ENCODE peak calls at places on chromosomes 12 and 14, in eight cellular contexts. U is heart left ventricle, V is body of pancreas, B is HCT116, A is transverse colon, M is K562, Y is ovary, C is Peyer's patch. F is an unnamed sample.

GRCh38 chr12:109592195-109592904 is 18.8 kb downstream of the MVK start:
- DNase-seq in A (no peak), U (peak), C (no peak), M (no peak), Y (no peak), B (no peak), V (no peak), F (no peak)

GRCh38 chr14:102120888-102121287 is 18.8 kb upstream of the WDR20 start:
- DNase-seq in U (no peak), B (no peak), V (no peak), Y (no peak), M (no peak), A (no peak), C (no peak), F (no peak)

GRCh38 chr12:106046301-106046846 is 92.4 kb downstream of the NUAK1 start:
- DNase-seq in B (no peak), A (no peak), Y (no peak), V (no peak), U (no peak), C (no peak), M (no peak), F (no peak)

GRCh38 chr12:6541371-6542165 is 7.3 kb downstream of the GAPDH start:
- DNase-seq in M (no peak), V (no peak), Y (no peak), C (no peak), B (no peak), U (no peak), A (no peak), F (no peak)

GRCh38 chr14:53539489-53540126 is 386.5 kb upstream of the DDHD1 start:
- DNase-seq in A (peak), Y (peak), C (peak), V (peak), B (peak), M (peak), U (peak), F (peak)

GRCh38 chr14:71588028-71588427 is 344.2 kb upstream of the RGS6 start:
- DNase-seq in Y (no peak), M (no peak), U (no peak), A (no peak), V (no peak), B (no peak), C (no peak), F (no peak)

GRCh38 chr12:96047621-96048211 is 12.3 kb upstream of the LTA4H start:
- DNase-seq in M (no peak), C (no peak), B (peak), A (peak), Y (no peak), U (no peak), V (peak), F (peak)

GRCh38 chr12:118103231-118103600 is 595 bp downstream of the VSIG10 start:
- DNase-seq in C (peak), V (peak), B (no peak), U (peak), Y (peak), A (peak), M (no peak), F (no peak)

GRCh38 chr12:131318045-131318685 is 364.5 kb downstream of the ADGRD1 start:
- DNase-seq in Y (no peak), M (no peak), B (no peak), U (no peak), V (no peak), C (no peak), A (no peak), F (no peak)

GRCh38 chr12:57474862-57475261 is 4.8 kb downstream of the ARHGAP9 start:
- DNase-seq in A (no peak), Y (no peak), C (no peak), B (no peak), M (no peak), V (no peak), U (no peak), F (no peak)

GRCh38 chr14:85234626-85235025 is 295.3 kb upstream of the FLRT2 start:
- DNase-seq in U (no peak), V (no peak), C (no peak), M (no peak), Y (no peak), A (no peak), B (no peak), F (no peak)

GRCh38 chr12:123512838-123513665 is 20.5 kb downstream of the RILPL1 start:
- DNase-seq in B (no peak), M (no peak), V (no peak), U (no peak), A (no peak), C (no peak), Y (no peak), F (no peak)

GRCh38 chr12:108277613-108278012 is 61.5 kb downstream of the CMKLR1 start:
- DNase-seq in C (no peak), A (no peak), U (no peak), V (no peak), B (no peak), M (no peak), Y (no peak), F (no peak)

GRCh38 chr12:50933459-50934124 is 18.8 kb upstream of the HIGD1C start:
- DNase-seq in U (no peak), M (peak), A (no peak), Y (no peak), B (no peak), V (no peak), C (no peak), F (no peak)

GRCh38 chr12:124938606-124939427 is 24.4 kb upstream of the UBC start:
- DNase-seq in C (peak), Y (peak), A (peak), M (peak), V (peak), U (peak), B (peak), F (peak)

GRCh38 chr12:20432290-20432689 is 64.0 kb downstream of the PDE3A start:
- DNase-seq in A (no peak), B (no peak), C (no peak), Y (no peak), M (no peak), V (no peak), U (no peak), F (no peak)

GRCh38 chr12:12004524-12004923 is 66.2 kb upstream of the BCL2L14 start:
- DNase-seq in M (no peak), B (no peak), C (no peak), Y (no peak), A (no peak), V (no peak), U (no peak), F (no peak)

GRCh38 chr14:68950111-68950510 is 29.0 kb downstream of the ACTN1 start:
- DNase-seq in Y (no peak), V (no peak), B (no peak), C (no peak), A (no peak), U (no peak), M (no peak), F (no peak)

GRCh38 chr12:108571604-108572165 is 9.3 kb downstream of the ISCU start:
- DNase-seq in C (no peak), B (no peak), V (no peak), A (no peak), Y (no peak), U (no peak), M (no peak), F (no peak)

GRCh38 chr14:82806426-82806825 is 1272.8 kb upstream of the SEL1L start:
- DNase-seq in V (no peak), A (no peak), B (no peak), C (no peak), U (no peak), Y (no peak), M (no peak), F (no peak)

DNA sequence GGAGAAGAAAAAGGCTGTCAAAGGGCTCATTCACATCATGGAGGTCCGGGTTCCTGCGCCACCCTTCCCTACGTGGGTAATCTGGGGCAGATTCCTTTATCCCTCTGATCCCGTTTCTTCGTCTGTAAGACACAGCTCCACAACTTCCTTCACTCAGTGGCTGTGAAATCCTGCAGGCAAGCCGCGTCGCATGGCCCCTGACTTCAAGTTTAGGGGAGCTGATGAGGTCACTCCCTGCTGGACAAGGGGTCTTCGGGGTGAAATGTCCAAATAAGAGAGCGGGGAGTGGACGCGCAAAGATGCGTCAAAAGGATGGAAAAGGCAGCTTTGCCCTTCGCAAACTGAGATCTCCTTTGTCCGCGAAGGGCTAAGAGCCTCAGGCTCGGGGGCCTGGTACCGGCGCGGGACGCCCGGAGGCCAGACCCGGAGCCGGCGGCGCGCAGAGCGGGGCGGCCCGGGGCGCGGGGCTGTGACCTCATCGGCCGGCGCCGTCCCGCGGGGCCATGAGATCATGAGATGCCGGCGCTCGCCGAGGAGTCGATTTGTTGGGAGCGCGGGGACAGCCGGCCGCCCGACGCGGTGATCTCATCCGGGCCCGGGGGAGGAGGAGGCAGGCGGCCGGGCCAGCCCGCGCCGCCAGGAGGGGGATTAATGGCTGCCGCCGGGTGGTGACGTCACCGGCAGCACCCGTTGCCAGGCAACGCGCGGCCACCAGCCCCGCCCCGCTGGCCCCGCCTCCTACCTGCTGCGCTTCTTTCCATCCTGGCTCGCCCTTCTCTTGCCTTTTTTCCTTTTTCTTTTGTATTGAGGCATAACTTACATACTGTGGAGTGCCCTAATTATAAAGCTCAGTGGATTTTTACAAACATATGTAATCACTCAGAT is 62.1 kb downstream of the HRK start:
- DNase-seq in M (peak), B (peak), C (peak), V (peak), A (peak), Y (peak), U (peak), F (peak)
- TF ChIP-seq POLR2A in M (peak), B (peak), C (peak), V (peak), A (peak), Y (peak), U (peak), F (no peak)

GRCh38 chr12:115712676-115713075 is 564.8 kb downstream of the MED13L start:
- DNase-seq in Y (no peak), U (no peak), V (no peak), A (peak), B (no peak), M (no peak), C (no peak), F (no peak)

GRCh38 chr12:115709410-115710065 is 568.0 kb downstream of the MED13L start:
- DNase-seq in Y (peak), V (peak), A (peak), M (no peak), C (no peak), B (no peak), U (peak), F (no peak)

DNA sequence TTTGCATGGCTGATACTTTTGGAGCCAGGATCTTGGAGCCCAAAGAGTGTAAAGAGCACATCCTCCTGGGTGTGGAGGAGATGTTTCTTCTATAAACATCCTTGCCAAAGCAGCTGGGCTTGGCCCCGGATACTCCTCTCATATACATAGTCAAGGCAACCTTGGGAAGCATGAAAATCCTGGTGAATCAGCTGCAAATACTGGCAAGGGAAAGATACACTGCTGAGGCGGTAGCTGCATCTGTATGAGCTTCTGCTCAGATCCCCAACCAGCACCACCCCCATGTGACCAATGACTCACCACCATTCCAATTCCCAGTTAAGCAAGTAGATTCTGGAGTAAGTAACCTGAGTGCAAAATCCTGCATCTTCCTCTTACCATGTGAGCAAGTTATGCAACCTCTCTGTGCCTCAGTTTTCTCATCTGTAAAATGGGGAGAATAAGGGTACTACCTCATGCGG is 567.4 kb downstream of the MED13L start:
- DNase-seq in A (peak), U (peak), C (no peak), Y (no peak), V (peak), M (no peak), B (no peak), F (no peak)
- TF ChIP-seq POLR2A in A (no peak), U (no peak), C (no peak), Y (no peak), V (no peak), M (no peak), B (no peak), F (no peak)

GRCh38 chr12:54560374-54560858 is 11.0 kb downstream of the PDE1B start:
- DNase-seq in C (peak), A (peak), Y (peak), M (peak), U (peak), V (peak), B (peak), F (peak)
- TF ChIP-seq POLR2A in C (peak), A (peak), Y (peak), M (peak), U (no peak), V (peak), B (peak), F (no peak)

DNA sequence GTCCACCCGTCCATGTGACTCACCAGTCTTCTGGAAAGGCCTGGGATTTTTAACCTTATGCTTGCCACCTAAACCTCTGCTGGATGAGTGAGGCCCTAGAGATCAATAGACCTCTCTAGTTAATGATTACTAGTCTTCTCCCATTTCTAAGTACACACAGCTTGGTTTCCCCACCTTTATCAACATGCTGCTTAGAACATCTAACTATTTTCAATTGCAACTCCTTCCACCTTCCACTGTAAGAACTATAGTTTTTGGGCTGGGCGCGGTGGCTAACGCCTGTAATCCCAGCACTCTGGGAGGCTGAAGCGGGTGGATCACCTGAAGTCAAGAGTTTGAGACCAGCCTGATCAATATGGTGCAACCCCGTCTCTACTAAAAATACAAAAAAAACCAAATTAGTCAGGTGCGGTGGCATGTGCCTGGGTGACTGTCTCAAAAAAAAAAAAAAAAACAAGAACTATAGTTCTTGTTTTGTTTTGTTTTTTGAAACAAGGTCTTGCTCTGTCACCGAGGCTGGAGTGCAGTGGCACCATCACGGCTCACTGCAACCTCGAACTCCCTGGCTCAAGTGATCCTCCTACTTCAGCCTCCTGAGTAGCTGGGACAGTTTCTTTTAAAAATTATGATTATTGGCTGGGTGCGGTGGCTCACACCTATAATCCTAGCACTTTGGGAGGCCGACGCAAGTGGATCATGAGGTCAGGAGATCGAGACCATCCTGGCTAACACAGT is 18.7 kb upstream of the MDM2 start:
- DNase-seq in B (no peak), U (no peak), A (no peak), Y (no peak), C (no peak), M (no peak), V (no peak), F (no peak)
- TF ChIP-seq POLR2A in B (no peak), U (no peak), A (no peak), Y (no peak), C (no peak), M (no peak), V (no peak), F (no peak)

DNA sequence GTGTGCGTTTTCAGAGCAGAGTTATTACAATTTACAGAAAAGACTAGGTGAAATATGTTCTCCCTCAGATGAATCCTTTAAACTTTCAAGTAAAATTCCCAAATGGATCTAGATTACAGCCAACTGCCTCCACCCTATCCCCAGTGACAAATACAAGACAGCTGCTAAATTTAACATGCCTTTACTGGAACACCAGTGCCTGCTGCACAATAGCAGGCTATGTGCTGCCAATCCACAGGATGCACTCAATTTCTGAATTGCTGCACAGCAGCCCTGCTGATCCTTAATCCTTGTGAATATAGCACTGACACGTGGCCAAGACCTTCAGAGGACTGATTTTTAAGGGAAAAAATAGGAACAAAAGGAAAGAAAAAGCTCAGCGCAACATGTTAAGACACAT is 128.9 kb downstream of the CCER1 start:
- DNase-seq in B (no peak), A (no peak), V (no peak), U (no peak), M (no peak), C (no peak), Y (no peak), F (no peak)
- TF ChIP-seq POLR2A in B (no peak), A (no peak), V (no peak), U (no peak), M (no peak), C (no peak), Y (no peak), F (no peak)